ENCODE peak calls at places on chromosome 14, in nine cellular contexts. N, W, K, Z, M, U, C, Y and D are unnamed samples.

GRCh38 chr14:20195911-20196310 is 5.2 kb downstream of the OR11G2 start:
- DNase-seq in W (no peak), N (no peak), Z (no peak), Y (no peak), M (no peak), K (no peak), C (no peak), U (no peak), D (no peak)

GRCh38 chr14:86838363-86838762 is 1154.6 kb downstream of the GALC start:
- DNase-seq in U (no peak), W (no peak), C (no peak), Y (no peak), K (peak; percentile 13), Z (no peak), M (no peak), N (no peak), D (no peak)

GRCh38 chr14:64502476-64503183 is 1.0 kb downstream of the ZBTB25 start:
- DNase-seq in K (peak; percentile 55), Y (no peak), W (peak; percentile 15), U (peak; percentile 23), C (no peak), Z (no peak), M (no peak), N (no peak), D (no peak)

GRCh38 chr14:33570717-33571058 is 380.2 kb downstream of the EGLN3 start:
- DNase-seq in C (no peak), W (no peak), U (no peak), K (no peak), Z (no peak), N (no peak), M (no peak), Y (no peak), D (no peak)

GRCh38 chr14:83441801-83442200 is 1908.1 kb upstream of the SEL1L start:
- DNase-seq in U (no peak), N (no peak), M (no peak), W (no peak), Z (no peak), Y (no peak), C (no peak), K (no peak), D (no peak)

GRCh38 chr14:92472860-92473259 is 40.7 kb upstream of the RIN3 start:
- DNase-seq in W (no peak), Z (no peak), N (no peak), C (no peak), M (no peak), U (no peak), Y (no peak), K (no peak), D (no peak)

GRCh38 chr14:104100171-104101085 is 14.9 kb downstream of the ASPG start:
- DNase-seq in Z (no peak), U (no peak), C (no peak), N (no peak), M (no peak), W (no peak), K (no peak), Y (no peak), D (no peak)

GRCh38 chr14:32300146-32300545 is 29.0 kb upstream of the AKAP6 start:
- DNase-seq in Y (no peak), W (no peak), C (no peak), M (no peak), K (no peak), N (no peak), Z (no peak), U (no peak), D (no peak)

GRCh38 chr14:62118871-62119270 is 356.7 kb downstream of the SNAPC1 start:
- DNase-seq in C (no peak), Z (no peak), Y (no peak), W (no peak), M (no peak), N (no peak), U (no peak), K (no peak), D (no peak)

GRCh38 chr14:62118461-62118860 is 356.2 kb downstream of the SNAPC1 start:
- DNase-seq in U (no peak), K (no peak), Y (no peak), N (no peak), W (no peak), M (no peak), C (no peak), Z (no peak), D (no peak)

GRCh38 chr14:62125793-62126192 is 363.6 kb downstream of the SNAPC1 start:
- DNase-seq in Y (no peak), K (no peak), M (no peak), N (no peak), Z (no peak), U (no peak), C (no peak), W (no peak), D (no peak)

GRCh38 chr14:62126885-62127478 is 364.8 kb downstream of the SNAPC1 start:
- DNase-seq in W (no peak), Y (no peak), M (peak; percentile 31), K (peak; percentile 31), N (no peak), U (no peak), C (no peak), Z (peak; percentile 33), D (peak; percentile 50)

GRCh38 chr14:62123959-62124358 is 361.7 kb downstream of the SNAPC1 start:
- DNase-seq in M (no peak), N (no peak), Z (no peak), Y (no peak), U (no peak), K (no peak), C (no peak), W (no peak), D (no peak)
- H3K27me3 ChIP-seq in M (no peaks in the 10 kb centered on the region), N (no peaks in the 10 kb centered on the region), Z (peaks cover 8% of the 10 kb centered on the region), Y (no peaks in the 10 kb centered on the region), U (peaks cover 29% of the 10 kb centered on the region), K (peaks cover 7% of the 10 kb centered on the region), C (peaks cover 9% of the 10 kb centered on the region), W (no peaks in the 10 kb centered on the region), D (no peaks in the 10 kb centered on the region)

GRCh38 chr14:23405096-23405495 is 3.0 kb downstream of the MYH6 start:
- DNase-seq in Y (no peak), K (no peak), C (no peak), N (no peak), U (no peak), Z (no peak), W (no peak), M (no peak), D (no peak)

GRCh38 chr14:23403139-23403438 is 5.0 kb downstream of the MYH6 start:
- DNase-seq in M (no peak), N (no peak), C (no peak), Y (no peak), U (no peak), K (no peak), W (no peak), Z (no peak), D (no peak)

GRCh38 chr14:23405516-23406025 is 2.5 kb downstream of the MYH6 start:
- DNase-seq in N (no peak), W (no peak), U (no peak), K (no peak), Y (no peak), M (no peak), Z (no peak), C (no peak), D (no peak)

GRCh38 chr14:23403908-23404307 is 4.2 kb downstream of the MYH6 start:
- DNase-seq in K (no peak), M (no peak), N (no peak), U (no peak), W (no peak), Z (no peak), Y (no peak), C (no peak), D (no peak)

GRCh38 chr14:23404331-23404900 is 3.7 kb downstream of the MYH6 start:
- DNase-seq in Y (no peak), Z (no peak), M (no peak), U (no peak), K (no peak), C (no peak), W (no peak), N (no peak), D (no peak)
- H3K27me3 ChIP-seq in Y (no peaks in the 10 kb centered on the region), Z (peaks cover 6% of the 10 kb centered on the region), M (no peaks in the 10 kb centered on the region), U (no peaks in the 10 kb centered on the region), K (no peaks in the 10 kb centered on the region), C (peaks cover 12% of the 10 kb centered on the region), W (peaks cover 95% of the 10 kb centered on the region), N (no peaks in the 10 kb centered on the region), D (no peaks in the 10 kb centered on the region)

DNA sequence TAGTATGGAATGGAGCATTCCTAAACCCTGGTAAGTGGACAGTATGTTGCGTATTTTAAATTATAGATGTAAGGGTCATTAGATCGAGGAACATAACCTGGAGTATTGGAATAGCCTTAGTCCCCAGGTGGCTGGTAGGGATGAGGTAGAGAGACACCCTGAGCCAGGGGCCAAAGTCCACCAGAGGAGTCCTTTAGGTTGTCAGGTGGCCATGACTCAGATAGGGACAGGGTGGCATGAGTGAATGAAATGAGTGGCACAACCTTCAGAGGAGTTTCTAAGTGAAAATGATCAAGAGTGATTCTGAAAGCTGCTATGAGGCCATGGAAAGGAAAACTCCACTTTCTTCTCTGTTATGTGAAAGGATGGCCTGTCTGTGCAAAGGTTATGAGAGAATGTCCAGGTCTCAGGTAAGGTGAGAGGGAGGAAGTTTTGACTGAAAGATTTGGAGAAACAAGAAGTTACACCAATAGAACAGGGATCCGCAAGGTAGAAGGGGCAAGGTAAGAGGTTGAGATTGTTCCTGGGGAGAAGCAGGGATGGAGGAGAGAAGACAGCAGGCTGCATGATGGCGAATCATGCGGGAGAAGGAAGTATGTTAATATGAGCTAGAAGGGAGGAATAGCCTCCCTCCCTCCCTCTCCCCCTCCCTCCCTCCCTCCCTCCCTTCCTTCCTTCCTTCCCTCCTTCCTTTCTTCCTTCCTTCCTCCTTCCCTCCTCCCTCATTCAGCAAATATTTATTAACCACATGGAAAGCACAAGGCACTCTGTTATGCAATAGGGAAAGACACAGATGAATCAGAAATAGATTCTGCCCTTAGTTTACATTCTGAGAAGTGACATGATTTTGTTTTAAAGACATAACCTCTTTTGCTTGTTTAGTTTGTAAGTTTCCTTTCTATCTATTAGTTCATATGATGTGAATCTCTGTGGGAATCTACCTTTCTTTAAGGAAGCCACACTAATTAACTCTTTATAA is 14.0 kb upstream of the RIPK3 start:
- DNase-seq in Z (no peak), M (no peak), U (no peak), N (no peak), Y (no peak), W (no peak), K (no peak), C (no peak), D (no peak)
- H3K27me3 ChIP-seq in Z (no peaks in the 10 kb centered on the region), M (no peaks in the 10 kb centered on the region), U (peaks cover 24% of the 10 kb centered on the region), N (no peaks in the 10 kb centered on the region), Y (no peaks in the 10 kb centered on the region), W (no peaks in the 10 kb centered on the region), K (peaks cover 8% of the 10 kb centered on the region), C (no peaks in the 10 kb centered on the region), D (peaks cover 11% of the 10 kb centered on the region)

GRCh38 chr14:69574266-69574953 is at the start of gene CCDC177:
- DNase-seq in N (peak; percentile 75), Y (peak; percentile 29), Z (no peak), M (no peak), K (peak; percentile 63), W (peak; percentile 73), U (peak; percentile 66), C (no peak), D (peak; percentile 43)

GRCh38 chr14:69571879-69572633 is 2.6 kb downstream of the CCDC177 start:
- DNase-seq in Y (peak; percentile 31), K (no peak), W (peak; percentile 41), M (no peak), U (no peak), Z (no peak), C (no peak), N (peak; percentile 75), D (no peak)

GRCh38 chr14:69572634-69573135 is 2.0 kb downstream of the CCDC177 start:
- DNase-seq in U (no peak), W (no peak), C (no peak), M (no peak), N (no peak), K (no peak), Z (no peak), Y (no peak), D (no peak)

GRCh38 chr14:69573841-69574265 is 818 bp downstream of the CCDC177 start:
- DNase-seq in W (no peak), U (no peak), C (no peak), N (peak; percentile 53), M (no peak), Z (no peak), Y (no peak), K (no peak), D (no peak)

DNA sequence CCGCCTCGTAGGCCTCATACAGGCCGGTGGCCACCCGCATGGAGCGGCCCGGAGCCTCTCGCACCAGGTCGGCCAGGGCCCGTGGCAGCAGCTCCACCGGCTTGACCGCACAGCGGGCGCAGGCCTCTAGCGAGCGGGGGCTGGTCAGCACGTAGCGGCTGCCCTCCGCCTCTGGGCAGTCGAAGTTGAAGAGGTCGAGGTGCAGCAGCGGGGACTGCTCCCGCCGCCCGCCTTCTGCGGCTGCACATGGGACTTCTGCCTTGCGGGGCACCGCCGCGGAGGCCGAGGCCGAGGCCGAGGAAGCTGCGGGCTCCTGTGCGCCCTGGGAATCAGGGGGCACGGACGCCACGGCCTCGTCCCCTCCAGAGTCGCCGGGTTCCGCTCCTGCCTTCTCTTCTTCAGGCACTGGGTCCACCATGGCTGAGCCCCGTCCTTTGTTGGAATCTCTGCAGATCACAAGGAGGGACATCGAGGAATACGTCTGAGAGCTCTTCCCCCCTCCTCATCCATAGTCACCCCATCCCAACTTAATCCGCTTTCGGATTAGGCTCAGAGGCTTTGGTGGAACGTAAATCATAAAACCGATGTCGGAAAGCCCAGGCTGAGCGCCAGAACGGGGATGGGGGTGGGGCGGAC is 1.3 kb downstream of the CCDC177 start:
- DNase-seq in Y (no peak), N (no peak), M (no peak), Z (no peak), U (no peak), W (peak; percentile 19), K (no peak), C (no peak), D (no peak)
- H3K27me3 ChIP-seq in Y (peaks cover 3% of the 10 kb centered on the region), N (peaks cover 12% of the 10 kb centered on the region), M (peaks cover 3% of the 10 kb centered on the region), Z (peaks cover 34% of the 10 kb centered on the region), U (peaks cover 53% of the 10 kb centered on the region), W (peaks cover 24% of the 10 kb centered on the region), K (peaks cover 23% of the 10 kb centered on the region), C (peaks cover 72% of the 10 kb centered on the region), D (peaks cover 49% of the 10 kb centered on the region)